ENCODE peak calls at places on chromosomes 5 and 9, in ten cellular contexts. R is neural progenitor cell; W is stomach; O is AG04450; Z is CD8-positive, alpha-beta T cell; U is suprapubic skin; Q is H1; S is heart left ventricle; D is H9; I is WERI-Rb-1. H is an unnamed sample.

GRCh38 chr9:112097712-112098688 is 77.1 kb downstream of the SUSD1 start:
- DNase-seq in R (peak), W (peak), O (peak), Z (peak), U (no peak), Q (peak), S (peak), D (peak), I (peak), H (peak)

GRCh38 chr5:174726916-174727793 is 2.8 kb downstream of the MSX2 start:
- DNase-seq in R (no peak), W (no peak), O (no peak), Z (no peak), U (no peak), Q (no peak), S (no peak), D (no peak), I (no peak), H (no peak)

GRCh38 chr5:34959323-34959722 is 30.0 kb downstream of the DNAJC21 start:
- DNase-seq in R (no peak), W (no peak), O (peak), Z (no peak), U (no peak), Q (no peak), S (no peak), D (no peak), I (no peak), H (no peak)

GRCh38 chr5:96626956-96627355 is 35.2 kb upstream of the CAST start:
- DNase-seq in R (no peak), W (no peak), O (peak), Z (no peak), U (no peak), Q (no peak), S (no peak), D (no peak), I (no peak), H (no peak)

GRCh38 chr5:135623186-135623715 is 44.5 kb upstream of the CXCL14 start:
- DNase-seq in R (no peak), W (no peak), O (no peak), Z (no peak), U (no peak), Q (peak), S (no peak), D (no peak), I (no peak), H (no peak)

GRCh38 chr5:110751902-110752762 is 13.3 kb downstream of the SLC25A46 start:
- DNase-seq in R (no peak), W (no peak), O (peak), Z (no peak), U (no peak), Q (no peak), S (no peak), D (no peak), I (no peak), H (no peak)

GRCh38 chr9:34126207-34127034 is at the start of gene DCAF12:
- DNase-seq in R (peak), W (peak), O (peak), Z (peak), U (peak), Q (peak), S (peak), D (peak), I (peak), H (peak)

GRCh38 chr9:15882328-15882727 is 329.5 kb downstream of the CCDC171 start:
- DNase-seq in R (no peak), W (no peak), O (no peak), Z (no peak), U (no peak), Q (no peak), S (no peak), D (no peak), I (no peak), H (peak)

GRCh38 chr9:122213589-122214413 is 15.0 kb downstream of the LHX6 start:
- DNase-seq in R (peak), W (peak), O (no peak), Z (peak), U (no peak), Q (peak), S (no peak), D (peak), I (peak), H (no peak)

GRCh38 chr5:149489605-149490037 is 61.6 kb downstream of the CSNK1A1 start:
- DNase-seq in R (no peak), W (no peak), O (no peak), Z (no peak), U (no peak), Q (peak), S (peak), D (no peak), I (no peak), H (no peak)

GRCh38 chr5:40486437-40487270 is 193.1 kb upstream of the PTGER4 start:
- DNase-seq in R (no peak), W (no peak), O (no peak), Z (peak), U (no peak), Q (no peak), S (no peak), D (no peak), I (no peak), H (no peak)

DNA sequence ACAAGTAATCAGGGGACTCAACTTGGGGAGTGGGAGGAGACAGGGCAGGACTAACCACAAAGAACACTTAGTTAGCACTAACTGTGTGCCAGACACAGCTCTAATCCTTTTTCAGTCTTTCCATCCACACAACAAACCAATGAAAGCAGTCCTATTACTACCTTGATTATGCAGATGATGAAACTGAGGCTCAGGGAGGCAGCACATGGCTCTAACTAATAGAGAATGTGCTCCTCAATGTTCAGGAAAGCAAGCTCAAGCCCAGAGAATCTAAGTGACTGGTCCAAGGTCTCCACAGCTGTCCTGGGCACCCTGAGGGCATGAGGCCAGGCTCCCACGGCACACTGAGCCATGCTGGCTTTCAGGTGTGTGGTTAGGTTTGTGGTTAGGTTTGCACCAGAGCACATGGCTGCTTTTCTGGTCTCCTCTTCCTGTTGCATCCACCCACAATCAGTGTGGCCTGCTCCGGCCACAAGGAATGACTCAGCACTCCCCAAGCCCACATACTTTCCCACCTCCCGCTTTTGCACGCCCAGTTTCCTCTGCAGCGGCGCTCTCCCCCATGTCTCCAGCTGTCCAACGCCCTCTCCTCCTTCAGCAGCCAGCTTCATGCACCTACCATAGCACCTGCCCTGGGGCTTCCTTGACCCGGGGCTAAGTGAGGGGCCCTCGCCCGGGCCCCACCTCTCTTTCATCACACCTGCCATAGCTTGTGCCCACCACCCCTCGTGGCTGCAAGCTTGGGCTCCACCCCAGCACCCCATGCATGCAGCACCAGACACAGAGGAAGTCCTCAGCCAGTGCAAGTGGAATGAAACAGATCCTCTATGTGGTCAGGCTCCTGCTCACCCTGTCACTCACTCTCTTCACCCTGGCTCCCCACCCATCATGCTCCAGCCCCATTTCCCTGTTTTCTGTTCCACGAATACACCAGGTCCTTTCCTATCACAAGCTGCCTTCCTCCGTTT is 133.1 kb downstream of the GABBR2 start:
- DNase-seq in R (no peak), W (peak), O (peak), Z (no peak), U (no peak), Q (no peak), S (no peak), D (no peak), I (no peak), H (no peak)
- H3K27ac ChIP-seq in R (no peak), W (no peak), O (no peak), Z (no peak), U (no peak), Q (no peak), S (no peak), D (no peak), I (no peak), H (no peak)

GRCh38 chr5:78638973-78639669 is 9.5 kb downstream of the LHFPL2 start:
- DNase-seq in R (no peak), W (no peak), O (no peak), Z (no peak), U (no peak), Q (no peak), S (no peak), D (no peak), I (no peak), H (no peak)
- H3K27ac ChIP-seq in R (no peak), W (peak), O (peak), Z (no peak), U (peak), Q (no peak), S (peak), D (no peak), I (no peak), H (no peak)

DNA sequence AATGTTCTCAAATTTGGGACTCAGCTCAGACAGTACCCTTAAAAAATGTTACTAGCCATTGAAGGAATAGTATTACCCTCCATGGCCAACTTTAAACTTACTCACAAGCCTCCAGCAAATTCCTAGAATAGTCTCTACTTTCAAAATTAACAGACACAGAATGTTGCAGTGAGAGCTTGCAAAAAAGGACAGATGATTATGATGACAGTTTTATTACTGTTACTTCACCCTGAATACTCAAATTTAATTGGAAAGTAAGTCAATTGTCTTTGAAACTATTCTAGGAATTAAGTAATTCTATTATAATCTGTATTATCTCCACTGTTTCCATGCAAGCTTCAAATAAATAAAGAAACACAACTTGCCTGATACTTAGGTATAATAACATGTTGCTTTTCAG is 288.3 kb downstream of the SLF1 start:
- DNase-seq in R (no peak), W (no peak), O (no peak), Z (no peak), U (no peak), Q (no peak), S (no peak), D (no peak), I (no peak), H (no peak)
- H3K27ac ChIP-seq in R (no peak), W (no peak), O (no peak), Z (no peak), U (no peak), Q (no peak), S (no peak), D (no peak), I (no peak), H (no peak)

GRCh38 chr5:39158786-39159185 is 60.6 kb downstream of the FYB1 start:
- DNase-seq in R (no peak), W (no peak), O (no peak), Z (no peak), U (no peak), Q (no peak), S (no peak), D (no peak), I (no peak), H (no peak)
- H3K27ac ChIP-seq in R (no peak), W (no peak), O (no peak), Z (no peak), U (no peak), Q (no peak), S (no peak), D (no peak), I (no peak), H (no peak)

GRCh38 chr5:6631441-6631840 is 1.4 kb downstream of the NSUN2 start:
- DNase-seq in R (no peak), W (no peak), O (no peak), Z (no peak), U (no peak), Q (no peak), S (no peak), D (no peak), I (no peak), H (no peak)
- H3K27ac ChIP-seq in R (no peak), W (no peak), O (no peak), Z (no peak), U (no peak), Q (no peak), S (no peak), D (no peak), I (no peak), H (no peak)

H was measured in SK-N-MC.